ENCODE peak calls at places on chromosomes 16 and 17, in seven cellular contexts. Q is transverse colon; P is heart left ventricle; C is tibial artery; Y is AG09309; X is EH; R is activated CD8-positive, alpha-beta T cell treated with anti-CD3 and anti-CD28 coated beads for 36 hours. J is an unnamed sample.

GRCh38 chr16:77307764-77308561 is 108.8 kb downstream of the SYCE1L start:
- DNase-seq in Q (no peak), P (no peak), C (no peak), Y (peak), X (peak), R (peak), J (no peak)

GRCh38 chr17:78082988-78083387 is 45.6 kb downstream of the TMC6 start:
- DNase-seq in Q (no peak), P (no peak), C (no peak), Y (no peak), X (no peak), R (no peak), J (no peak)

GRCh38 chr17:80761421-80761871 is 216.8 kb downstream of the RPTOR start:
- DNase-seq in Q (no peak), P (no peak), C (no peak), Y (no peak), X (peak), R (peak), J (no peak)

GRCh38 chr17:49327835-49328784 is 33.9 kb downstream of the ZNF652 start:
- DNase-seq in Q (no peak), P (no peak), C (no peak), Y (no peak), X (no peak), R (no peak), J (no peak)

GRCh38 chr17:6108382-6108781 is 38.2 kb downstream of the WSCD1 start:
- DNase-seq in Q (peak), P (no peak), C (no peak), Y (no peak), X (no peak), R (no peak), J (no peak)

GRCh38 chr17:30208214-30208613 is 27.3 kb downstream of the SLC6A4 start:
- DNase-seq in Q (no peak), P (no peak), C (no peak), Y (no peak), X (no peak), R (no peak), J (no peak)

GRCh38 chr16:70679653-70680494 is 6.0 kb downstream of the MTSS2 start:
- DNase-seq in Q (no peak), P (peak), C (no peak), Y (no peak), X (no peak), R (no peak), J (no peak)

GRCh38 chr17:2959371-2960130 is 103.9 kb downstream of the OR1D5 start:
- DNase-seq in Q (no peak), P (no peak), C (no peak), Y (no peak), X (no peak), R (no peak), J (no peak)

J was measured in AG04449.